ENCODE peak calls at places on chromosomes 2 and 18, in six cellular contexts. One of them, this sample, is unnamed.

GRCh38 chr2:163734911-163735691 is 707 bp downstream of the FIGN start:
- DNase-seq in IMR-90: peak
- DNase-seq in GM23248: peak
- DNase-seq in neural progenitor cell: peak
- DNase-seq in mesendoderm: peak
- DNase-seq in neuronal stem cell: peak
- DNase-seq in this sample: no peak

GRCh38 chr2:100882645-100883613 is 63.0 kb downstream of the NPAS2 start:
- DNase-seq in neural progenitor cell: no peak
- DNase-seq in neuronal stem cell: no peak
- DNase-seq in mesendoderm: peak
- DNase-seq in GM23248: no peak
- DNase-seq in IMR-90: peak
- DNase-seq in this sample: peak

GRCh38 chr2:39469807-39470206 is 32.7 kb upstream of the MAP4K3 start:
- DNase-seq in IMR-90: peak
- DNase-seq in neural progenitor cell: peak
- DNase-seq in mesendoderm: peak
- DNase-seq in GM23248: peak
- DNase-seq in neuronal stem cell: peak
- DNase-seq in this sample: no peak

GRCh38 chr18:478679-479078 is 21.8 kb downstream of the COLEC12 start:
- DNase-seq in neural progenitor cell: no peak
- DNase-seq in neuronal stem cell: no peak
- DNase-seq in GM23248: peak
- DNase-seq in IMR-90: peak
- DNase-seq in mesendoderm: no peak
- DNase-seq in this sample: no peak

GRCh38 chr2:85997016-85997970 is 108.4 kb downstream of the POLR1A start:
- DNase-seq in neuronal stem cell: no peak
- DNase-seq in GM23248: peak
- DNase-seq in IMR-90: peak
- DNase-seq in mesendoderm: no peak
- DNase-seq in neural progenitor cell: no peak
- DNase-seq in this sample: no peak

GRCh38 chr18:13202571-13202970 is 16.0 kb upstream of the LDLRAD4 start:
- DNase-seq in GM23248: no peak
- DNase-seq in neural progenitor cell: no peak
- DNase-seq in mesendoderm: no peak
- DNase-seq in neuronal stem cell: no peak
- DNase-seq in IMR-90: no peak
- DNase-seq in this sample: no peak

GRCh38 chr2:194176134-194176533 is 1480.9 kb upstream of the SLC39A10 start:
- DNase-seq in IMR-90: no peak
- DNase-seq in neural progenitor cell: no peak
- DNase-seq in neuronal stem cell: no peak
- DNase-seq in mesendoderm: no peak
- DNase-seq in GM23248: no peak
- DNase-seq in this sample: no peak

GRCh38 chr2:9221223-9221622 is 14.6 kb downstream of the ASAP2 start:
- DNase-seq in IMR-90: no peak
- DNase-seq in neural progenitor cell: no peak
- DNase-seq in GM23248: peak
- DNase-seq in mesendoderm: no peak
- DNase-seq in neuronal stem cell: no peak
- DNase-seq in this sample: no peak

GRCh38 chr18:37535968-37536367 is 29.6 kb downstream of the CELF4 start:
- DNase-seq in mesendoderm: no peak
- DNase-seq in neuronal stem cell: no peak
- DNase-seq in IMR-90: no peak
- DNase-seq in GM23248: peak
- DNase-seq in neural progenitor cell: no peak
- DNase-seq in this sample: no peak

GRCh38 chr2:128169497-128169896 is 78.5 kb downstream of the UGGT1 start:
- DNase-seq in IMR-90: peak
- DNase-seq in mesendoderm: no peak
- DNase-seq in GM23248: peak
- DNase-seq in neural progenitor cell: no peak
- DNase-seq in neuronal stem cell: no peak
- DNase-seq in this sample: no peak

GRCh38 chr2:119230630-119231185 is 7.1 kb downstream of the STEAP3 start:
- DNase-seq in IMR-90: peak
- DNase-seq in GM23248: peak
- DNase-seq in neuronal stem cell: no peak
- DNase-seq in mesendoderm: no peak
- DNase-seq in neural progenitor cell: peak
- DNase-seq in this sample: no peak

GRCh38 chr2:23940976-23941605 is 828 bp downstream of the UBXN2A start:
- DNase-seq in neuronal stem cell: no peak
- DNase-seq in IMR-90: peak
- DNase-seq in mesendoderm: no peak
- DNase-seq in GM23248: peak
- DNase-seq in neural progenitor cell: no peak
- DNase-seq in this sample: no peak

GRCh38 chr2:5409925-5410360 is 282.2 kb upstream of the SOX11 start:
- DNase-seq in neuronal stem cell: peak
- DNase-seq in mesendoderm: no peak
- DNase-seq in neural progenitor cell: peak
- DNase-seq in GM23248: no peak
- DNase-seq in IMR-90: no peak
- DNase-seq in this sample: no peak

GRCh38 chr2:119116411-119117295 is 41.9 kb downstream of the C1QL2 start:
- DNase-seq in mesendoderm: no peak
- DNase-seq in IMR-90: no peak
- DNase-seq in neural progenitor cell: no peak
- DNase-seq in neuronal stem cell: no peak
- DNase-seq in GM23248: no peak
- DNase-seq in this sample: no peak

GRCh38 chr2:14634885-14635871 is 2.7 kb downstream of the LRATD1 start:
- DNase-seq in neuronal stem cell: peak
- DNase-seq in mesendoderm: peak
- DNase-seq in GM23248: peak
- DNase-seq in IMR-90: peak
- DNase-seq in neural progenitor cell: peak
- DNase-seq in this sample: peak

GRCh38 chr18:32831781-32832180 is 59.0 kb upstream of the KLHL14 start:
- DNase-seq in neuronal stem cell: no peak
- DNase-seq in GM23248: no peak
- DNase-seq in neural progenitor cell: no peak
- DNase-seq in IMR-90: no peak
- DNase-seq in mesendoderm: no peak
- DNase-seq in this sample: no peak

GRCh38 chr18:38611036-38611964 is 1045.7 kb upstream of the CELF4 start:
- DNase-seq in GM23248: no peak
- DNase-seq in neural progenitor cell: no peak
- DNase-seq in IMR-90: no peak
- DNase-seq in mesendoderm: no peak
- DNase-seq in neuronal stem cell: no peak
- DNase-seq in this sample: no peak

GRCh38 chr2:183773775-183774174 is 649.5 kb downstream of the NUP35 start:
- DNase-seq in GM23248: no peak
- DNase-seq in neuronal stem cell: no peak
- DNase-seq in neural progenitor cell: no peak
- DNase-seq in mesendoderm: no peak
- DNase-seq in IMR-90: no peak
- DNase-seq in this sample: no peak

GRCh38 chr2:113895301-113895700 is 5.4 kb downstream of the ACTR3 start:
- DNase-seq in neuronal stem cell: no peak
- DNase-seq in IMR-90: no peak
- DNase-seq in GM23248: peak
- DNase-seq in neural progenitor cell: no peak
- DNase-seq in mesendoderm: no peak
- DNase-seq in this sample: no peak
- H3K4me2 ChIP-seq in neuronal stem cell: no peak
- H3K4me2 ChIP-seq in IMR-90: peak
- H3K4me2 ChIP-seq in GM23248: peak
- H3K4me2 ChIP-seq in neural progenitor cell: no peak
- H3K4me2 ChIP-seq in mesendoderm: no peak
- H3K4me2 ChIP-seq in this sample: peak

DNA sequence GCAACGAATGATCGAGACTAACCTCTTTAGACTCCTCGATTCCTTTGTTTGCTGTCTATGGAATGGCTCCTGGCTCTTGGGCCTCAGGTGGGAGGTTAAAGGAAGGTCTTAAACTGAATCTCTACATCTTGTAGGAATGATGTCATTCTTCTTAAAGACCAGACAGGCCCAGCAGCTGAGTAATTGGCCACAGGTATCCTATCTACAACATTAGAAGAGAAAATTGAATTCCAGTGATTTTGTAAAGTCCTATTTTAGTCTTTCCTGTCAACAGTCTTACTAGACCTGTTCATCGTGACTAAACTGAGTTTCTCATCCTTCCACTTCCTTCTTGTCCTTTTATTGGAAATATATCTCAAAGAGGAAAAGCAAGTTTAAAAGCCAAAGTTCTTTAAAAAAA is 274.8 kb downstream of the ALPK2 start:
- DNase-seq in GM23248: no peak
- DNase-seq in neuronal stem cell: no peak
- DNase-seq in mesendoderm: no peak
- DNase-seq in neural progenitor cell: no peak
- DNase-seq in IMR-90: no peak
- DNase-seq in this sample: no peak
- H3K4me2 ChIP-seq in GM23248: no peak
- H3K4me2 ChIP-seq in neuronal stem cell: no peak
- H3K4me2 ChIP-seq in mesendoderm: no peak
- H3K4me2 ChIP-seq in neural progenitor cell: no peak
- H3K4me2 ChIP-seq in IMR-90: no peak
- H3K4me2 ChIP-seq in this sample: no peak

DNA sequence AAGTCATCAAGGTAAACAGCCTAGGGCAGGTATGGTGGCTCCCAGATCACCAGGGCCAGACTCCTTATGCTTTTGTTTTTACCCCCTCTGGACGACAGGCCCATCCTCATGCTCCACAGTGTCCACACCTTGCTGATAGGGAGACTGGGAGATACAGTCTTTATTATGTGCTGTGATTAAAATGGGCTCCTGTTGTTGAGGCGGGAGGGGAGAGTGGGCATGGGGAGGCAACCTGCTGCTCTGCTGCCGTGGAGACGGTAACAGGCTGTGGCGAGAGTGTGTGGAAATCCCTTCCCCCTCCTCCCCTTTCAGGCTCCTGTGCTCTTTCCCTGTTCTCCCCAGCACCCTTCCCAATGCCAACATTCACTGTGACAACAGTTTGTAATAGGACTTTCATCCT is 38.2 kb upstream of the PNO1 start:
- DNase-seq in GM23248: no peak
- DNase-seq in IMR-90: no peak
- DNase-seq in mesendoderm: peak
- DNase-seq in neural progenitor cell: no peak
- DNase-seq in neuronal stem cell: no peak
- DNase-seq in this sample: no peak
- H3K4me2 ChIP-seq in GM23248: no peak
- H3K4me2 ChIP-seq in IMR-90: no peak
- H3K4me2 ChIP-seq in mesendoderm: no peak
- H3K4me2 ChIP-seq in neural progenitor cell: no peak
- H3K4me2 ChIP-seq in neuronal stem cell: no peak
- H3K4me2 ChIP-seq in this sample: no peak

GRCh38 chr18:50465211-50466153 is 90.6 kb downstream of the SKA1 start:
- DNase-seq in IMR-90: no peak
- DNase-seq in mesendoderm: no peak
- DNase-seq in neural progenitor cell: no peak
- DNase-seq in neuronal stem cell: no peak
- DNase-seq in GM23248: no peak
- DNase-seq in this sample: no peak
- H3K4me2 ChIP-seq in IMR-90: no peak
- H3K4me2 ChIP-seq in mesendoderm: no peak
- H3K4me2 ChIP-seq in neural progenitor cell: no peak
- H3K4me2 ChIP-seq in neuronal stem cell: no peak
- H3K4me2 ChIP-seq in GM23248: no peak
- H3K4me2 ChIP-seq in this sample: no peak

GRCh38 chr2:223896751-223897320 is 48.3 kb downstream of the WDFY1 start:
- DNase-seq in neuronal stem cell: no peak
- DNase-seq in mesendoderm: no peak
- DNase-seq in neural progenitor cell: no peak
- DNase-seq in GM23248: peak
- DNase-seq in IMR-90: peak
- DNase-seq in this sample: no peak
- H3K4me2 ChIP-seq in neuronal stem cell: no peak
- H3K4me2 ChIP-seq in mesendoderm: no peak
- H3K4me2 ChIP-seq in neural progenitor cell: no peak
- H3K4me2 ChIP-seq in GM23248: no peak
- H3K4me2 ChIP-seq in IMR-90: no peak
- H3K4me2 ChIP-seq in this sample: no peak

GRCh38 chr2:201127128-201127521 is 11.2 kb downstream of the CFLAR start:
- DNase-seq in neuronal stem cell: no peak
- DNase-seq in mesendoderm: no peak
- DNase-seq in GM23248: no peak
- DNase-seq in neural progenitor cell: no peak
- DNase-seq in IMR-90: no peak
- DNase-seq in this sample: no peak
- H3K4me2 ChIP-seq in neuronal stem cell: no peak
- H3K4me2 ChIP-seq in mesendoderm: no peak
- H3K4me2 ChIP-seq in GM23248: peak
- H3K4me2 ChIP-seq in neural progenitor cell: no peak
- H3K4me2 ChIP-seq in IMR-90: peak
- H3K4me2 ChIP-seq in this sample: peak

GRCh38 chr2:173126819-173127218 is 51.2 kb downstream of the MAP3K20 start:
- DNase-seq in neural progenitor cell: no peak
- DNase-seq in GM23248: no peak
- DNase-seq in mesendoderm: no peak
- DNase-seq in neuronal stem cell: no peak
- DNase-seq in IMR-90: peak
- DNase-seq in this sample: no peak

GRCh38 chr2:173122936-173123335 is 47.3 kb downstream of the MAP3K20 start:
- DNase-seq in IMR-90: peak
- DNase-seq in GM23248: peak
- DNase-seq in neural progenitor cell: no peak
- DNase-seq in neuronal stem cell: no peak
- DNase-seq in mesendoderm: no peak
- DNase-seq in this sample: no peak

GRCh38 chr2:173119944-173120343 is 44.3 kb downstream of the MAP3K20 start:
- DNase-seq in neuronal stem cell: no peak
- DNase-seq in GM23248: no peak
- DNase-seq in mesendoderm: no peak
- DNase-seq in IMR-90: no peak
- DNase-seq in neural progenitor cell: no peak
- DNase-seq in this sample: no peak

GRCh38 chr2:173119069-173119807 is 43.6 kb downstream of the MAP3K20 start:
- DNase-seq in neuronal stem cell: no peak
- DNase-seq in neural progenitor cell: no peak
- DNase-seq in GM23248: no peak
- DNase-seq in IMR-90: no peak
- DNase-seq in mesendoderm: no peak
- DNase-seq in this sample: no peak

GRCh38 chr2:173124441-173124840 is 48.8 kb downstream of the MAP3K20 start:
- DNase-seq in mesendoderm: no peak
- DNase-seq in GM23248: peak
- DNase-seq in neural progenitor cell: no peak
- DNase-seq in IMR-90: peak
- DNase-seq in neuronal stem cell: no peak
- DNase-seq in this sample: peak
- H3K4me2 ChIP-seq in mesendoderm: no peak
- H3K4me2 ChIP-seq in GM23248: no peak
- H3K4me2 ChIP-seq in neural progenitor cell: no peak
- H3K4me2 ChIP-seq in IMR-90: no peak
- H3K4me2 ChIP-seq in neuronal stem cell: no peak
- H3K4me2 ChIP-seq in this sample: peak

GRCh38 chr2:202375611-202376408 is at the start of gene BMPR2:
- DNase-seq in neural progenitor cell: peak
- DNase-seq in GM23248: peak
- DNase-seq in neuronal stem cell: peak
- DNase-seq in IMR-90: peak
- DNase-seq in mesendoderm: peak
- DNase-seq in this sample: peak
- H3K4me2 ChIP-seq in neural progenitor cell: peak
- H3K4me2 ChIP-seq in GM23248: peak
- H3K4me2 ChIP-seq in neuronal stem cell: peak
- H3K4me2 ChIP-seq in IMR-90: peak
- H3K4me2 ChIP-seq in mesendoderm: peak
- H3K4me2 ChIP-seq in this sample: peak

This sample was measured in keratinocyte.